ENCODE peak calls at places on chromosomes 13 and 19, in four cellular contexts. C is HFFc6, T is non-pigmented ciliary epithelial cell, F is astrocyte of the cerebellum. A is an unnamed sample.

GRCh38 chr13:98365291-98365690 is 188.2 kb upstream of the RNF113B start:
- DNase-seq in C (no peak), T (no peak), F (no peak), A (no peak)

GRCh38 chr13:78569029-78569428 is 34.3 kb downstream of the POU4F1 start:
- DNase-seq in F (no peak), T (no peak), C (no peak), A (no peak)

GRCh38 chr19:4059931-4060620 is 6.6 kb downstream of the ZBTB7A start:
- DNase-seq in C (no peak), T (no peak), F (no peak), A (peak)

GRCh38 chr19:38975214-38975860 is at the start of gene FBXO17:
- DNase-seq in T (no peak), C (peak), F (no peak), A (peak)

GRCh38 chr13:37089495-37089894 is 16.0 kb downstream of the CSNK1A1L start:
- DNase-seq in F (no peak), T (no peak), C (no peak), A (no peak)

GRCh38 chr19:4089400-4089908 is 22.8 kb upstream of the ZBTB7A start:
- DNase-seq in C (no peak), F (no peak), T (no peak), A (no peak)

GRCh38 chr13:53250977-53251376 is 222.4 kb downstream of the OLFM4 start:
- DNase-seq in C (no peak), T (no peak), F (no peak), A (no peak)

GRCh38 chr19:11418166-11418517 is 972 bp downstream of the RGL3 start:
- DNase-seq in T (no peak), F (no peak), C (no peak), A (no peak)

GRCh38 chr13:49356224-49356623 is 87.6 kb downstream of the CAB39L start:
- DNase-seq in C (peak), F (peak), T (peak), A (peak)

GRCh38 chr19:2087621-2088100 is 8.5 kb downstream of the MOB3A start:
- DNase-seq in F (no peak), C (no peak), T (no peak), A (no peak)

GRCh38 chr13:43441464-43441863 is 345.3 kb downstream of the ENOX1 start:
- DNase-seq in T (no peak), C (no peak), F (no peak), A (no peak)

GRCh38 chr19:2271516-2272103 is 10.4 kb downstream of the PEAK3 start:
- DNase-seq in T (peak), F (peak), C (peak), A (peak)

GRCh38 chr19:14413765-14414171 is 5.4 kb downstream of the DDX39A start:
- DNase-seq in F (peak), C (no peak), T (no peak), A (peak)

GRCh38 chr13:107937841-107938240 is 277.5 kb downstream of the LIG4 start:
- DNase-seq in C (no peak), F (no peak), T (no peak), A (no peak)

GRCh38 chr19:33435706-33436359 is 62.3 kb downstream of the CEBPG start:
- DNase-seq in F (no peak), T (no peak), C (no peak), A (no peak)

GRCh38 chr13:33322474-33322827 is 36.9 kb upstream of the STARD13 start:
- DNase-seq in F (no peak), C (peak), T (peak), A (peak)

GRCh38 chr13:36193151-36193855 is 21.1 kb downstream of the SOHLH2 start:
- DNase-seq in C (no peak), T (no peak), F (peak), A (peak)

GRCh38 chr19:42989851-42990250 is 36.4 kb downstream of the PSG11 start:
- DNase-seq in T (no peak), C (no peak), F (peak), A (no peak)

GRCh38 chr19:3458229-3458555 is 22.1 kb downstream of the SMIM24 start:
- DNase-seq in T (no peak), C (no peak), F (peak), A (no peak)

A was measured in fibroblast of pulmonary artery.